ENCODE peak calls at places on chromosomes 16 and 17, in seven cellular contexts. Z is stimulated activated CD4-positive, alpha-beta T cell treated with anti-CD3 and anti-CD28 coated beads, Interleukin-4, amount 100 ng/mL, for 1 hour; U is endothelial cell of umbilical vein; V is T47D; K is NCI-H1092 treated with DMSO at 0.1 percent for 48 hours; R is HEK293T; M is NCI-H2171. O is an unnamed sample.

GRCh38 chr17:49752508-49752907 is 11.4 kb downstream of the FAM117A start:
- DNase-seq in R (no peak), M (no peak), V (no peak), Z (no peak), K (no peak), U (no peak), O (no peak)

GRCh38 chr16:80100846-80101451 is 439.8 kb upstream of the DYNLRB2 start:
- DNase-seq in U (no peak), R (no peak), V (no peak), Z (no peak), M (no peak), K (peak), O (no peak)

GRCh38 chr17:45942284-45942683 is 47.9 kb downstream of the MAPT start:
- DNase-seq in Z (no peak), V (no peak), M (peak), U (no peak), K (peak), R (no peak), O (peak)

GRCh38 chr17:79019631-79020584 is 4.1 kb upstream of the C1QTNF1 start:
- DNase-seq in R (no peak), Z (peak), V (no peak), K (peak), M (no peak), U (peak), O (no peak)

GRCh38 chr16:85928411-85928820 is 29.5 kb downstream of the IRF8 start:
- DNase-seq in R (no peak), K (no peak), Z (no peak), U (no peak), V (no peak), M (peak), O (no peak)

GRCh38 chr17:77679589-77679988 is 278.9 kb upstream of the TNRC6C start:
- DNase-seq in R (no peak), V (no peak), Z (no peak), M (no peak), U (no peak), K (no peak), O (no peak)

GRCh38 chr17:44636562-44636961 is 19.7 kb upstream of the MEIOC start:
- DNase-seq in M (no peak), V (peak), K (peak), U (peak), R (no peak), Z (no peak), O (no peak)

GRCh38 chr16:2535644-2536021 is 2.2 kb upstream of the PDPK1 start:
- DNase-seq in K (no peak), U (no peak), M (no peak), V (no peak), R (no peak), Z (no peak), O (no peak)

GRCh38 chr17:1713878-1714487 is 3.8 kb upstream of the TLCD2 start:
- DNase-seq in Z (no peak), V (peak), M (peak), R (peak), U (peak), K (peak), O (no peak)

GRCh38 chr17:67260051-67260987 is 15.3 kb upstream of the HELZ start:
- DNase-seq in V (no peak), R (no peak), K (no peak), M (no peak), U (no peak), Z (no peak), O (no peak)

GRCh38 chr16:28192811-28193529 is 18.8 kb downstream of the XPO6 start:
- DNase-seq in K (no peak), V (no peak), Z (peak), R (no peak), M (no peak), U (no peak), O (no peak)

GRCh38 chr17:19717031-19717360 is 612 bp upstream of the SLC47A2 start:
- DNase-seq in K (no peak), Z (no peak), U (no peak), R (no peak), V (no peak), M (no peak), O (no peak)

O was measured in DMS 273 treated with DMSO at 0.1 percent for 48 hours.